ENCODE peak calls at places on chromosomes 5 and 9, in eight cellular contexts. T is HepG2, F is H9, Z is fibroblast of lung, P is SK-N-SH, D is neural progenitor cell, X is GM23338, I is A549. O is an unnamed sample.

GRCh38 chr5:84821924-84822323 is 437.2 kb upstream of the EDIL3 start:
- DNase-seq in P (no peak), Z (peak; percentile 0), F (no peak), T (no peak), I (no peak), X (peak; percentile 52), D (peak; percentile 2), O (no peak)

GRCh38 chr9:79812099-79812498 is 240.3 kb downstream of the TLE4 start:
- DNase-seq in Z (peak; percentile 46), F (no peak), I (no peak), D (no peak), T (no peak), X (no peak), P (no peak), O (no peak)

GRCh38 chr9:20462410-20462809 is 159.9 kb downstream of the MLLT3 start:
- DNase-seq in X (peak; percentile 53), F (no peak), D (peak; percentile 7), T (no peak), I (no peak), Z (no peak), P (no peak), O (no peak)

GRCh38 chr5:35852084-35852734 is 4.5 kb upstream of the IL7R start:
- DNase-seq in P (peak; percentile 23), X (no peak), T (no peak), F (peak; percentile 35), I (peak; percentile 10), D (no peak), Z (peak; percentile 13), O (peak; percentile 34)

GRCh38 chr5:14414615-14415515 is 166.7 kb upstream of the OTULINL start:
- DNase-seq in P (no peak), T (no peak), D (no peak), I (no peak), F (no peak), X (no peak), Z (no peak), O (no peak)

GRCh38 chr5:125477586-125477975 is 731.1 kb upstream of the ZNF608 start:
- DNase-seq in P (no peak), D (no peak), T (no peak), I (no peak), F (no peak), Z (no peak), X (no peak), O (no peak)

GRCh38 chr5:57986746-57987145 is 473.1 kb downstream of the PLK2 start:
- DNase-seq in X (no peak), P (no peak), I (no peak), F (peak; percentile 28), D (no peak), Z (peak; percentile 74), T (no peak), O (no peak)

GRCh38 chr9:76451234-76451633 is 7.7 kb upstream of the GCNT1 start:
- DNase-seq in P (no peak), D (no peak), X (no peak), F (no peak), T (no peak), Z (peak; percentile 92), I (no peak), O (no peak)

GRCh38 chr5:179343902-179344300 is 1.4 kb downstream of the ADAMTS2 start:
- DNase-seq in D (peak; percentile 94), Z (peak; percentile 42), P (peak; percentile 85), X (peak; percentile 90), F (peak; percentile 91), I (peak; percentile 21), T (no peak), O (no peak)

GRCh38 chr9:36306481-36307306 is 48.4 kb upstream of the GNE start:
- DNase-seq in X (no peak), F (no peak), I (peak; percentile 55), D (no peak), Z (peak; percentile 29), P (no peak), T (peak; percentile 85), O (peak; percentile 32)

GRCh38 chr9:117046666-117047327 is 359.7 kb downstream of the TRIM32 start:
- DNase-seq in T (no peak), Z (no peak), X (peak; percentile 56), D (no peak), P (no peak), F (no peak), I (no peak), O (no peak)

DNA sequence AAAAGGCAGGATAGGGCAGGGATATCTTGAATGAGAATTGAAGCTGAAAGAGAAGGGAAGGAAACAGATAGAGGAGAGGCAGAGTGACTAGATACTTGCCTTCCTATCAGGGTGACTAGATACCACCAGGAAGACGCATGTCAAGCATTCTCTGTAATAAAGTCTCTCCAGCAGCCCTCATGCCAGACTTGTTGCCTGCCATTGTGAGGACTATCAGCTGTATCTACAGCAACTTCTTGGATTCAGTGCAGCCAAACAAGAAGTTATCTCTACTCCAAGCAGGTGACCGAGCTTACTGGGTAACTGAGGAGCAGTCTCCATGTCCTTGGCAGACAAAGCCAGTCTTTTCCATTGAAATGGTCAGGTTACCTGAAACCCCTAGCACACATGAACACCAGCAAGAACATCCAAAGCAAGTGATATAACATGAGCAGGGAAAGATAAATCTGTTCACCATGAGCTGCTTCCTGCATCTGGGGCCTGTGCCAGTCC is 9.3 kb downstream of the SH3RF2 start:
- DNase-seq in D (no peak), F (no peak), P (no peak), I (no peak), Z (no peak), X (no peak), T (no peak), O (no peak)
- H3K4me2 ChIP-seq in D (no peak overlapping the region), F (no peak overlapping the region), P (peak overlapping the region; percentile 1), I (peak overlapping the region; percentile 56), Z (no peak overlapping the region), X (no peak overlapping the region), T (peak overlapping the region; percentile 10), O (no peak overlapping the region)

GRCh38 chr5:2761921-2762488 is 10.5 kb upstream of the IRX2 start:
- DNase-seq in P (no peak), X (peak; percentile 27), Z (no peak), I (no peak), T (no peak), F (no peak), D (no peak), O (peak; percentile 60)
- H3K27ac ChIP-seq in P (no peak overlapping the region), X (no peak overlapping the region), Z (no peak overlapping the region), I (no peak overlapping the region), T (no peak overlapping the region), F (no peak overlapping the region), D (no peak overlapping the region), O (peak overlapping the region; percentile 64)

GRCh38 chr5:39422886-39423285 is 1.9 kb downstream of the DAB2 start:
- DNase-seq in P (no peak), Z (no peak), I (no peak), D (no peak), F (no peak), X (no peak), T (peak; percentile 56), O (no peak)
- H3K4me2 ChIP-seq in P (peak overlapping the region; percentile 82), Z (peak overlapping the region; percentile 94), I (peak overlapping the region; percentile 81), D (peak overlapping the region; percentile 86), F (no peak overlapping the region), X (no peak overlapping the region), T (peak overlapping the region; percentile 83), O (no peak overlapping the region)

GRCh38 chr5:180823346-180823745 is 20.7 kb upstream of the MGAT1 start:
- DNase-seq in F (no peak), P (no peak), D (no peak), I (no peak), Z (no peak), X (no peak), T (no peak), O (no peak)

GRCh38 chr5:180829711-180830110 is 27.1 kb upstream of the MGAT1 start:
- DNase-seq in F (no peak), I (no peak), Z (no peak), D (no peak), X (no peak), T (no peak), P (no peak), O (no peak)

GRCh38 chr5:180823938-180824629 is 21.5 kb upstream of the MGAT1 start:
- DNase-seq in Z (no peak), F (no peak), X (no peak), I (no peak), T (no peak), P (no peak), D (no peak), O (no peak)

GRCh38 chr5:180824630-180825476 is 22.2 kb upstream of the MGAT1 start:
- DNase-seq in T (no peak), X (no peak), F (no peak), P (no peak), I (no peak), Z (no peak), D (no peak), O (no peak)

GRCh38 chr5:180825768-180826525 is 23.3 kb upstream of the MGAT1 start:
- DNase-seq in Z (peak; percentile 77), X (no peak), D (no peak), I (no peak), P (no peak), F (no peak), T (peak; percentile 86), O (no peak)
- H3K27ac ChIP-seq in Z (no peak overlapping the region), X (no peak overlapping the region), D (no peak overlapping the region), I (no peak overlapping the region), P (no peak overlapping the region), F (no peak overlapping the region), T (no peak overlapping the region), O (no peak overlapping the region)

DNA sequence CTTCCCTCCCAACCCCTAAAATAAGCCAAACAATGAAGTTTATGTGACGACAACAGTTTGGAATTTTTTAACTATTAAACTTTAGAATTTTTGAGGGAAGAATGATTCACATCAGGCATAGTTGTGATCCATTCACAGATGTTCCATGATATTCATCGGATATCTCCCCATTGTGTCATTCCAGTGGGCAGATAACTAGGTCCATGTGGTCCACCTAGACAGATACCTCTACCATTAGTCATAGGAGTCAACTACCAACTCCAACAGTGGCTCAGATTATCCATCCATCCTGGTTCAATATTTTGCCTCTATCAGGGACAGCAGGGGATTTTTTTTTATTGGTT is 283.0 kb downstream of the ADAMTS6 start:
- DNase-seq in F (no peak), D (no peak), P (no peak), X (no peak), Z (peak; percentile 100), T (peak; percentile 35), I (peak; percentile 33), O (no peak)
- H3K4me2 ChIP-seq in F (no peak overlapping the region), D (no peak overlapping the region), P (peak overlapping the region; percentile 1), X (no peak overlapping the region), Z (peak overlapping the region; percentile 32), T (no peak overlapping the region), I (peak overlapping the region; percentile 31), O (no peak overlapping the region)

GRCh38 chr5:72556351-72557146 is 49.3 kb upstream of the ZNF366 start:
- DNase-seq in T (peak; percentile 43), I (peak; percentile 45), Z (peak; percentile 61), X (peak; percentile 92), F (peak; percentile 90), P (no peak), D (peak; percentile 89), O (no peak)
- H3K27ac ChIP-seq in T (no peak overlapping the region), I (peak overlapping the region; percentile 87), Z (peak overlapping the region; percentile 73), X (peak overlapping the region; percentile 92), F (peak overlapping the region; percentile 19), P (no peak overlapping the region), D (no peak overlapping the region), O (no peak overlapping the region)